ENCODE peak calls at places on chromosomes 1 and 21, in five cellular contexts. One of them, this sample, is unnamed.
A peak's percentile ranks its signal among the peaks of the same experiment; 100 is the strongest.

GRCh38 chr1:31970873-31971272 is 32.7 kb upstream of the PTP4A2 start:
- DNase-seq in endothelial cell of umbilical vein: no peak
- DNase-seq in foreskin keratinocyte: no peak
- DNase-seq in CD8-positive, alpha-beta memory T cell: no peak
- DNase-seq in adipocyte: no peak
- DNase-seq in this sample: no peak

GRCh38 chr1:76955652-76956051 is 88.4 kb downstream of the ST6GALNAC5 start:
- DNase-seq in adipocyte: peak; percentile 69
- DNase-seq in foreskin keratinocyte: no peak
- DNase-seq in CD8-positive, alpha-beta memory T cell: no peak
- DNase-seq in endothelial cell of umbilical vein: no peak
- DNase-seq in this sample: peak; percentile 78

GRCh38 chr1:156703741-156704140 is 1.6 kb downstream of the CRABP2 start:
- DNase-seq in foreskin keratinocyte: no peak
- DNase-seq in adipocyte: peak; percentile 36
- DNase-seq in CD8-positive, alpha-beta memory T cell: no peak
- DNase-seq in endothelial cell of umbilical vein: no peak
- DNase-seq in this sample: peak; percentile 23

GRCh38 chr1:37621326-37621870 is 13.3 kb downstream of the RSPO1 start:
- DNase-seq in foreskin keratinocyte: no peak
- DNase-seq in CD8-positive, alpha-beta memory T cell: no peak
- DNase-seq in endothelial cell of umbilical vein: no peak
- DNase-seq in adipocyte: no peak
- DNase-seq in this sample: peak; percentile 62

GRCh38 chr1:230068952-230069684 is 2.1 kb downstream of the GALNT2 start:
- DNase-seq in endothelial cell of umbilical vein: no peak
- DNase-seq in CD8-positive, alpha-beta memory T cell: no peak
- DNase-seq in foreskin keratinocyte: no peak
- DNase-seq in adipocyte: no peak
- DNase-seq in this sample: peak; percentile 50

GRCh38 chr1:2119886-2120285 is 69.7 kb downstream of the PRKCZ start:
- DNase-seq in endothelial cell of umbilical vein: no peak
- DNase-seq in foreskin keratinocyte: no peak
- DNase-seq in CD8-positive, alpha-beta memory T cell: no peak
- DNase-seq in adipocyte: no peak
- DNase-seq in this sample: no peak

GRCh38 chr1:232795497-232796068 is 9.6 kb upstream of the MAP10 start:
- DNase-seq in adipocyte: no peak
- DNase-seq in foreskin keratinocyte: no peak
- DNase-seq in endothelial cell of umbilical vein: no peak
- DNase-seq in CD8-positive, alpha-beta memory T cell: no peak
- DNase-seq in this sample: no peak

GRCh38 chr1:192669174-192669573 is 33.2 kb downstream of the RGS13 start:
- DNase-seq in foreskin keratinocyte: no peak
- DNase-seq in CD8-positive, alpha-beta memory T cell: no peak
- DNase-seq in adipocyte: no peak
- DNase-seq in endothelial cell of umbilical vein: no peak
- DNase-seq in this sample: no peak

GRCh38 chr1:151995774-151996173 is 2.1 kb upstream of the S100A10 start:
- DNase-seq in adipocyte: peak; percentile 37
- DNase-seq in foreskin keratinocyte: no peak
- DNase-seq in endothelial cell of umbilical vein: no peak
- DNase-seq in CD8-positive, alpha-beta memory T cell: no peak
- DNase-seq in this sample: peak; percentile 42

GRCh38 chr1:12615916-12616708 is 1.9 kb downstream of the DHRS3 start:
- DNase-seq in foreskin keratinocyte: no peak
- DNase-seq in endothelial cell of umbilical vein: peak; percentile 65
- DNase-seq in CD8-positive, alpha-beta memory T cell: no peak
- DNase-seq in adipocyte: peak; percentile 71
- DNase-seq in this sample: peak; percentile 86

GRCh38 chr1:46275030-46275337 is 27.4 kb downstream of the RAD54L start:
- DNase-seq in adipocyte: no peak
- DNase-seq in CD8-positive, alpha-beta memory T cell: no peak
- DNase-seq in endothelial cell of umbilical vein: no peak
- DNase-seq in foreskin keratinocyte: no peak
- DNase-seq in this sample: no peak

GRCh38 chr1:44559361-44559760 is 114.9 kb downstream of the TMEM53 start:
- DNase-seq in adipocyte: no peak
- DNase-seq in foreskin keratinocyte: no peak
- DNase-seq in CD8-positive, alpha-beta memory T cell: no peak
- DNase-seq in endothelial cell of umbilical vein: no peak
- DNase-seq in this sample: no peak

GRCh38 chr21:46215436-46216131 is 13.0 kb downstream of the LSS start:
- DNase-seq in endothelial cell of umbilical vein: no peak
- DNase-seq in CD8-positive, alpha-beta memory T cell: no peak
- DNase-seq in adipocyte: no peak
- DNase-seq in foreskin keratinocyte: no peak
- DNase-seq in this sample: no peak

DNA sequence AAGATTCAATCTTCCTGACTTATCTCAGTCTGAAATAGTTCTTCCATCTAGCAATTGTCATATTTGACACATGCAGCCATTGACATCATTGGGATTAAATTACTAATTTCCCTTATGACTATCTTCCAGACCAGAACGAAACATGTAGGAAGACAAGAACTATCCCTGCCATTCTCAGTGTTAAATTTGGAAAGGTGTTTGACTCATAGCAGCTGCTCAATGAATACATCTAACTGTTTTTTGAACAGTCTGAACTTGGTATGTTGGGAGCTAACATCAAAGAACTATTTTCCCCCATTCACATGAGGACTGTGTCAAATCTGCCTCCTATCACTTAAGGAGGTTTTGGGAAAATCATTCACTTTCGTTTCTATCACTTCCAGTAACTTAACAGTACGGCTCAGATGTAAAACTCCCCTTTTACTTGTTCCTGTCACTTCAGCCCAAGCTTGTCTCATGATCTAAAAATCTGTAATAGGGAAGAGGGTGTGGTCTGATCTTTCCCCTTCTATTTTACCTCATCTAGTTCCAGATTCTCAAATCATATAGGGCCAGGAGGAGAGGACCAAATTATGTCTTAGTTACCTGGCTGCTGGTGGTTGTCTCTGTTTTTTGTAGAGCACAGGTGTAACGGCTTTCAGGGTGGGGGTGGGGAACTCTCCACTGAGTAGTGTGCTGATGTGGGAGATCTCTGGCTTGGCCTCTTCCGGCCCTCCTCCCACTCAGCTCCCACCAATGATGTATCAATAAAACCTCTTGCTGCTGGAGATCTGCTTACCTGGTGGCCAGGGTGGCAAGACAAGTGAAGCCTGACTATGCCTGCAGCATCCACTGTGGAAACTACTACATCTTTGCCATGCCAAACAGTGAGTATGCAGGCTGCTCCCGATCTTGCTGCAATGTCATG is 26.2 kb upstream of the SLAMF1 start:
- DNase-seq in adipocyte: no peak
- DNase-seq in CD8-positive, alpha-beta memory T cell: no peak
- DNase-seq in endothelial cell of umbilical vein: no peak
- DNase-seq in foreskin keratinocyte: no peak
- DNase-seq in this sample: no peak
- H3K4me1 ChIP-seq in adipocyte: no peaks in the 10 kb centered on the region
- H3K4me1 ChIP-seq in CD8-positive, alpha-beta memory T cell: peaks cover 41% of the 10 kb centered on the region
- H3K4me1 ChIP-seq in endothelial cell of umbilical vein: no peaks in the 10 kb centered on the region
- H3K4me1 ChIP-seq in foreskin keratinocyte: no peaks in the 10 kb centered on the region
- H3K4me1 ChIP-seq in this sample: no peaks in the 10 kb centered on the region

DNA sequence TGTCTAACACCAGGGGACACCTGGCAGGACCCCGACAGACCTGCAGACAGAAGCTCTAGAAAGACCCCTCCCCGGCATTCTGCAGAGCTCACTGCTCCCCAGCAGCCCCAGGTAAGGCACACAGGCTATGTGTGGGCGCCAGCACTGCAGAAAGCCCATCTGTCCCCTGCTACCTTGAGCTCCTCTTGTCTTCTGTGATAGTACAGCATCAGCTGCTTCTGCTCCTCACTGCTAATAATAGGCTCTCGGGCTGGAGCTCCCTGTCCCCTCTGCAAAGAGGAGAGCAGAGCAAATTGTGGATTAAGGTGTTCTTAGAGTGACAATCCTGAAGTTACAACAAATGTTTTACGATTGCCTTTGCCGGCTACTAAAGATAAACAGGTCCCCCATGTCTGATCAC is 10.1 kb downstream of the CFAP298 start:
- DNase-seq in foreskin keratinocyte: no peak
- DNase-seq in adipocyte: no peak
- DNase-seq in endothelial cell of umbilical vein: no peak
- DNase-seq in CD8-positive, alpha-beta memory T cell: no peak
- DNase-seq in this sample: no peak
- H3K4me1 ChIP-seq in foreskin keratinocyte: peaks cover 7% of the 10 kb centered on the region
- H3K4me1 ChIP-seq in adipocyte: no peaks in the 10 kb centered on the region
- H3K4me1 ChIP-seq in endothelial cell of umbilical vein: peaks cover 4% of the 10 kb centered on the region
- H3K4me1 ChIP-seq in CD8-positive, alpha-beta memory T cell: no peaks in the 10 kb centered on the region
- H3K4me1 ChIP-seq in this sample: peaks cover 5% of the 10 kb centered on the region

GRCh38 chr1:57638239-57638638 is 214.4 kb upstream of the DAB1 start:
- DNase-seq in adipocyte: no peak
- DNase-seq in CD8-positive, alpha-beta memory T cell: no peak
- DNase-seq in foreskin keratinocyte: peak; percentile 11
- DNase-seq in endothelial cell of umbilical vein: no peak
- DNase-seq in this sample: no peak
- H3K4me1 ChIP-seq in adipocyte: peaks cover 9% of the 10 kb centered on the region
- H3K4me1 ChIP-seq in CD8-positive, alpha-beta memory T cell: no peaks in the 10 kb centered on the region
- H3K4me1 ChIP-seq in foreskin keratinocyte: no peaks in the 10 kb centered on the region
- H3K4me1 ChIP-seq in endothelial cell of umbilical vein: no peaks in the 10 kb centered on the region
- H3K4me1 ChIP-seq in this sample: peaks cover 7% of the 10 kb centered on the region

GRCh38 chr1:158248771-158249170 is 5.5 kb upstream of the CD1A start:
- DNase-seq in CD8-positive, alpha-beta memory T cell: no peak
- DNase-seq in endothelial cell of umbilical vein: no peak
- DNase-seq in adipocyte: no peak
- DNase-seq in foreskin keratinocyte: no peak
- DNase-seq in this sample: no peak
- H3K4me1 ChIP-seq in CD8-positive, alpha-beta memory T cell: peaks cover 24% of the 10 kb centered on the region
- H3K4me1 ChIP-seq in endothelial cell of umbilical vein: no peaks in the 10 kb centered on the region
- H3K4me1 ChIP-seq in adipocyte: no peaks in the 10 kb centered on the region
- H3K4me1 ChIP-seq in foreskin keratinocyte: no peaks in the 10 kb centered on the region
- H3K4me1 ChIP-seq in this sample: no peaks in the 10 kb centered on the region

GRCh38 chr1:108482708-108483107 is 32.6 kb downstream of the NBPF6 start:
- DNase-seq in CD8-positive, alpha-beta memory T cell: no peak
- DNase-seq in endothelial cell of umbilical vein: no peak
- DNase-seq in foreskin keratinocyte: no peak
- DNase-seq in adipocyte: no peak
- DNase-seq in this sample: no peak
- H3K4me1 ChIP-seq in CD8-positive, alpha-beta memory T cell: no peaks in the 10 kb centered on the region
- H3K4me1 ChIP-seq in endothelial cell of umbilical vein: no peaks in the 10 kb centered on the region
- H3K4me1 ChIP-seq in foreskin keratinocyte: no peaks in the 10 kb centered on the region
- H3K4me1 ChIP-seq in adipocyte: no peaks in the 10 kb centered on the region
- H3K4me1 ChIP-seq in this sample: no peaks in the 10 kb centered on the region

GRCh38 chr1:47412437-47412836 is 3.6 kb upstream of the FOXE3 start:
- DNase-seq in foreskin keratinocyte: no peak
- DNase-seq in CD8-positive, alpha-beta memory T cell: no peak
- DNase-seq in endothelial cell of umbilical vein: no peak
- DNase-seq in adipocyte: no peak
- DNase-seq in this sample: no peak
- H3K4me1 ChIP-seq in foreskin keratinocyte: peaks cover 24% of the 10 kb centered on the region
- H3K4me1 ChIP-seq in CD8-positive, alpha-beta memory T cell: no peaks in the 10 kb centered on the region
- H3K4me1 ChIP-seq in endothelial cell of umbilical vein: no peaks in the 10 kb centered on the region
- H3K4me1 ChIP-seq in adipocyte: peaks cover 31% of the 10 kb centered on the region
- H3K4me1 ChIP-seq in this sample: peaks cover 46% of the 10 kb centered on the region

GRCh38 chr1:226664413-226665101 is 74.5 kb downstream of the ITPKB start:
- DNase-seq in CD8-positive, alpha-beta memory T cell: no peak
- DNase-seq in adipocyte: peak; percentile 74
- DNase-seq in endothelial cell of umbilical vein: peak; percentile 82
- DNase-seq in foreskin keratinocyte: no peak
- DNase-seq in this sample: peak; percentile 91
- H3K4me1 ChIP-seq in CD8-positive, alpha-beta memory T cell: peaks cover 59% of the 10 kb centered on the region
- H3K4me1 ChIP-seq in adipocyte: peaks cover 55% of the 10 kb centered on the region
- H3K4me1 ChIP-seq in endothelial cell of umbilical vein: peaks cover 51% of the 10 kb centered on the region
- H3K4me1 ChIP-seq in foreskin keratinocyte: peaks cover 14% of the 10 kb centered on the region
- H3K4me1 ChIP-seq in this sample: peaks cover 32% of the 10 kb centered on the region